ENCODE peak calls at places on chromosomes 6 and 20, in six cellular contexts. A, E, G, V, U and R are unnamed samples.

GRCh38 chr6:1609662-1610496 is at the start of gene FOXC1:
- DNase-seq in A (peak), E (peak), G (peak), V (peak), U (peak), R (no peak)

GRCh38 chr6:31578461-31579118 is 3.2 kb downstream of the TNF start:
- DNase-seq in A (peak), E (peak), G (no peak), V (no peak), U (no peak), R (no peak)

GRCh38 chr20:9646375-9646774 is 132.0 kb downstream of the LAMP5 start:
- DNase-seq in A (no peak), E (no peak), G (no peak), V (no peak), U (no peak), R (no peak)

GRCh38 chr6:45310118-45310788 is 17.9 kb upstream of the RUNX2 start:
- DNase-seq in A (no peak), E (no peak), G (no peak), V (no peak), U (no peak), R (peak)

GRCh38 chr6:16398587-16398986 is 160.2 kb downstream of the GMPR start:
- DNase-seq in A (no peak), E (no peak), G (no peak), V (peak), U (no peak), R (no peak)

GRCh38 chr20:32945710-32946221 is 58.5 kb downstream of the SUN5 start:
- DNase-seq in A (no peak), E (peak), G (no peak), V (no peak), U (no peak), R (no peak)

GRCh38 chr6:28553384-28553985 is 27.8 kb downstream of the GPX5 start:
- DNase-seq in A (no peak), E (no peak), G (no peak), V (no peak), U (no peak), R (no peak)

GRCh38 chr6:110355727-110356126 is 2.4 kb downstream of the METTL24 start:
- DNase-seq in A (no peak), E (no peak), G (no peak), V (no peak), U (no peak), R (no peak)

GRCh38 chr6:94464018-94464510 is 1044.7 kb upstream of the EPHA7 start:
- DNase-seq in A (no peak), E (no peak), G (no peak), V (no peak), U (no peak), R (no peak)

GRCh38 chr6:130524552-130524951 is 158.7 kb downstream of the TMEM200A start:
- DNase-seq in A (no peak), E (no peak), G (no peak), V (no peak), U (no peak), R (no peak)

GRCh38 chr6:135555550-135555949 is 58.0 kb upstream of the AHI1 start:
- DNase-seq in A (no peak), E (no peak), G (no peak), V (no peak), U (no peak), R (no peak)

DNA sequence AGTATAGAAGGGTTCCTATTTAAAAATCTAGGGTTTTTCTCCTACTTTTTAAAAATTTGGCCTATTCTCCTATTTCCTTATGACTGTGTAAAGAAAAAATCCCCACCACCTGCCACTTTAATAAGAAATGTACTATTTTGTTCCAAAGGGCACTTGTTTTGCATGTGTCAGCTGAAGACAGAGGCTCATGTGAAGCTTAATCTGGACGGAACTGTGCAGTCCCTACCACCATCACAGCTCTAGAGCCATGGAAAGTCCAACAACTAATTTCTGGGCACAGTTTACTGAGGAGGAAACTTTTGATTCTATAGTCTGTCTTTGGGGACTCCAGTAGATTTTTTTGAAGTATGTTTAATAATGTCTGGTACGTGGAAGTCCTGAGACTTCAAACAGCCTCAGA is 60.0 kb upstream of the AHI1 start:
- DNase-seq in A (no peak), E (no peak), G (no peak), V (no peak), U (no peak), R (no peak)
- H3K4me3 ChIP-seq in A (no peak), E (no peak), G (no peak), V (no peak), U (no peak), R (no peak)

DNA sequence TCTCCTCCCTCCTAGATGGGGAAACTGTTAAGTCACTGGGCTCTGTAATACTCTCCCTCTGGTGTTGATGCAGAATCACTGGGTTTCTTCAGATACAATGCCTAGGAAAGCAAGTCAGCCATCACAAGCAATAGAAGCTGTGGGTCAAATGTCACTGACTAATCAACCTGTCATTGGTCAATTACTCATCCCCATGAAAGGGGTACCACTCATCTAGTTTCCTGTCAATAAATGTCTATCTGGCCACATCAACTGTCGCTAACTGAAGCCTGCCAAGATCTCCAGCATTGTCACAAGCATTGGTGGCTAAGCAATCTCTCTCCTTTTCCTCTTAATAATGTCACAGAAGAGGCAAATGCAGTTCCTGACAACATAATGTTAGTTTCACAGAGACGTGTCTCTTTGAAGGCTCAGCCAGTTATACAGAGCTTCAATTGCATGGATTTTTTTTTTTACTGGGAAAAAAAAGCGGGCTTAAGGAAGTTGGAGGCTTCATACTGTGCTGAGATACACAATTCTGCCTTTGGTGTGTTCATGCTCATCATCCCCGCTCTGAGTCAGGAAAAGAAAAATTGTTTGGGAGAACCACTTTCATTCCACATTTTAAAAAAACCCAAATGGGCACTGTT is 355.9 kb downstream of the BTBD9 start:
- DNase-seq in A (no peak), E (peak), G (no peak), V (no peak), U (no peak), R (peak)
- H3K4me3 ChIP-seq in A (no peak), E (no peak), G (no peak), V (no peak), U (no peak), R (no peak)

GRCh38 chr20:37336369-37337207 is 9.4 kb upstream of the SRC start:
- DNase-seq in A (no peak), E (no peak), G (peak), V (no peak), U (peak), R (no peak)
- H3K4me3 ChIP-seq in A (no peak), E (no peak), G (no peak), V (no peak), U (no peak), R (no peak)

GRCh38 chr6:165573671-165574070 is 89.4 kb downstream of the PDE10A start:
- DNase-seq in A (no peak), E (no peak), G (peak), V (peak), U (peak), R (no peak)
- H3K4me3 ChIP-seq in A (no peak), E (no peak), G (no peak), V (no peak), U (no peak), R (no peak)

GRCh38 chr6:134806151-134806550 is 143.8 kb downstream of the ALDH8A1 start:
- DNase-seq in A (peak), E (no peak), G (no peak), V (no peak), U (no peak), R (no peak)

GRCh38 chr6:134797400-134798113 is 152.3 kb downstream of the ALDH8A1 start:
- DNase-seq in A (peak), E (no peak), G (no peak), V (no peak), U (no peak), R (no peak)

GRCh38 chr6:134805163-134805562 is 144.7 kb downstream of the ALDH8A1 start:
- DNase-seq in A (peak), E (no peak), G (no peak), V (no peak), U (no peak), R (no peak)

GRCh38 chr6:134802426-134803058 is 147.4 kb downstream of the ALDH8A1 start:
- DNase-seq in A (peak), E (peak), G (no peak), V (no peak), U (no peak), R (no peak)
- H3K4me3 ChIP-seq in A (no peak), E (no peak), G (no peak), V (no peak), U (no peak), R (no peak)

GRCh38 chr6:3527797-3528067 is 70.9 kb upstream of the SLC22A23 start:
- DNase-seq in A (no peak), E (no peak), G (no peak), V (no peak), U (no peak), R (no peak)

GRCh38 chr6:3529232-3529631 is 72.4 kb upstream of the SLC22A23 start:
- DNase-seq in A (no peak), E (no peak), G (no peak), V (no peak), U (no peak), R (no peak)

GRCh38 chr6:3529721-3530120 is 72.9 kb upstream of the SLC22A23 start:
- DNase-seq in A (no peak), E (no peak), G (no peak), V (no peak), U (no peak), R (no peak)

GRCh38 chr6:3525915-3526314 is 69.1 kb upstream of the SLC22A23 start:
- DNase-seq in A (no peak), E (no peak), G (no peak), V (no peak), U (no peak), R (no peak)

DNA sequence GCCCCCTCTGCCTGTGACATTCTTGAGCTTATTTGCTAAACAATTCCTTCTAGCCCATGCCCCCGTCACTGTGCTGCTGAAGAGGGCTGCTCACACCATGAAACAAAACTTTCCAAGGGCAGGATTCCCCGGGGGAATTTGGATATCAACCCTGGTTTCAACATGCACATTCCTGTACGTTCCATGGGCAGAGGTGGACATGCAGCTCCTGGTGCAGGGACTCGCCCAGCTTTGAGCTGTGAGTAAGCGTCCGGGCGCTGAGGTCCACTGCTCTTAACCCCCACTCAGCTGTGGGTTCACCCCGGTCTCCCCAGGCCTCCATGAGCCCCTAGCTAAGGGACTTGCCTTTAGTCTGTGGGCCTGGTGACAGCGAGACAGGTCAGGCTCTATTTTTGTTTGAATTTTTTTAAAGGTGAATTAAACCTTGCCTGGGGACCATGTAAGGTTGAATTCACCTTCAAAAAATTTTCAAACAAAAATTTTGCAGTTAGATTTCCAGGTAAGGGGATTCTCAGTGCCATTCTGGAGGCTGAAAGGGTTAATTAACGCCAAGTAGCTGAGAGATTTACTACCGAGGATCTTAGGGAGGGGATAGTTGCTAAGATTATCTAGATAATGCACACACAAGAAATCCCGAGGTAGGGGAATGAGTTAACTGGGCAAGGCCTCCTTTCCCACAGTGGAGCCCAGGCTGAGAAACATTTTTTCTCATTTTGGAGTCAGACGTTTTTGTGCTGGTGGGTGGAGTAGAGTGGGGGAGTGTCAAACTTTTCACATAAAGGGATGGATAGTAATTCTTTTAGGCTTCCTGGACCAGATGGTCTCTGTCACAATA is 70.3 kb upstream of the SLC22A23 start:
- DNase-seq in A (peak), E (no peak), G (no peak), V (no peak), U (no peak), R (no peak)
- H3K4me3 ChIP-seq in A (no peak), E (no peak), G (no peak), V (no peak), U (no peak), R (no peak)

GRCh38 chr20:35172434-35172806 is 548 bp downstream of the PROCR start:
- DNase-seq in A (no peak), E (no peak), G (no peak), V (no peak), U (no peak), R (no peak)
- H3K4me3 ChIP-seq in A (peak), E (peak), G (peak), V (peak), U (peak), R (no peak)

DNA sequence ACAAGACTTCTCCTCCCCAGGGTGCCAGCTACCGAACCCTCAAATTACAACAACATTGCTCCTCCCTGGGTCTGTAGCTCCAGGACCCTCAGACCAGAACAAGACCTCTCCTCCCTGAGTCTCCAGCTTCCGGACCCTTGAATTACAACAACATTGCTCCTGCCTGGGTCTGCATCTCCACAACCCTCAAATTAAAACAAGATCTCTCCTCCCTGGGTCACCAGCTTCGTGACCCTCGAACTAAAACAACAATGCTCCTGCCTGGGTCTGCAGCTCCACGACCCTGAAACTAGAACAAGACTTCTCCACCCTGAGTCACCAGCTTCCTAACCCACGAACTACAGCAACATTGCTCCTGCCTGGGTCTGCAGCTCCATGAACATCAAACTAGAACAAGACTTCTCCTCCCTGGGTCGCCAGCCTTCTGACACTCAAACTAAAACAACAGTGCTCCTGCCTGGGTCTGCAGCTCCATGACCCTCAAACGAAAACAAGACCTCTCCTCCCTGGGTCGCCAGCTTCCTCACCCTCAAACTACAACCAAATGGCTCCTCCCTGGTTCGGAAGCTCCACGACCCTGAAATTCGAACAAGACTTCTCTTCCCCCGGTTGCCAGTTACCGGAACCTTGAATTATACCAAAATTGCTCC is 324.5 kb downstream of the PREX1 start:
- DNase-seq in A (no peak), E (no peak), G (no peak), V (no peak), U (no peak), R (no peak)
- H3K4me3 ChIP-seq in A (no peak), E (no peak), G (no peak), V (no peak), U (no peak), R (no peak)